ENCODE peak calls at places on chromosomes 11 and 22, in six cellular contexts. I is heart right ventricle, X is H9, L is WTC11, K is A549, Z is tibial artery. D is an unnamed sample.

GRCh38 chr11:36577373-36577772 is 9.6 kb downstream of the RAG1 start:
- DNase-seq in I (no peak), X (no peak), L (no peak), K (no peak), Z (no peak), D (no peak)

GRCh38 chr11:77820565-77821348 is at the start of the genes AAMDC and RSF1:
- DNase-seq in I (peak), X (peak), L (peak), K (peak), Z (peak), D (peak)

GRCh38 chr11:27328602-27329001 is 34.4 kb downstream of the CCDC34 start:
- DNase-seq in I (no peak), X (peak), L (peak), K (no peak), Z (no peak), D (no peak)

GRCh38 chr11:126949066-126949945 is 51.3 kb downstream of the KIRREL3 start:
- DNase-seq in I (no peak), X (no peak), L (no peak), K (no peak), Z (no peak), D (no peak)

GRCh38 chr22:42747701-42748513 is 27.2 kb upstream of the A4GALT start:
- DNase-seq in I (no peak), X (no peak), L (no peak), K (no peak), Z (no peak), D (no peak)

GRCh38 chr11:17476317-17477083 is at the start of gene ABCC8:
- DNase-seq in I (no peak), X (peak), L (peak), K (peak), Z (no peak), D (no peak)

GRCh38 chr11:116641561-116642045 is 131.2 kb downstream of the BUD13 start:
- DNase-seq in I (peak), X (peak), L (peak), K (peak), Z (no peak), D (peak)

GRCh38 chr11:19674420-19674819 is 38.2 kb upstream of the NAV2 start:
- DNase-seq in I (no peak), X (no peak), L (no peak), K (no peak), Z (no peak), D (peak)

GRCh38 chr11:126133902-126134301 is 71.2 kb upstream of the CDON start:
- DNase-seq in I (no peak), X (no peak), L (no peak), K (no peak), Z (no peak), D (no peak)

GRCh38 chr11:124071622-124071948 is 30.5 kb upstream of the OR10G7 start:
- DNase-seq in I (no peak), X (no peak), L (no peak), K (no peak), Z (no peak), D (no peak)
- TF ChIP-seq CTCF in I (no peak), X (peak), L (no peak), K (no peak), Z (no peak), D (no peak)

DNA sequence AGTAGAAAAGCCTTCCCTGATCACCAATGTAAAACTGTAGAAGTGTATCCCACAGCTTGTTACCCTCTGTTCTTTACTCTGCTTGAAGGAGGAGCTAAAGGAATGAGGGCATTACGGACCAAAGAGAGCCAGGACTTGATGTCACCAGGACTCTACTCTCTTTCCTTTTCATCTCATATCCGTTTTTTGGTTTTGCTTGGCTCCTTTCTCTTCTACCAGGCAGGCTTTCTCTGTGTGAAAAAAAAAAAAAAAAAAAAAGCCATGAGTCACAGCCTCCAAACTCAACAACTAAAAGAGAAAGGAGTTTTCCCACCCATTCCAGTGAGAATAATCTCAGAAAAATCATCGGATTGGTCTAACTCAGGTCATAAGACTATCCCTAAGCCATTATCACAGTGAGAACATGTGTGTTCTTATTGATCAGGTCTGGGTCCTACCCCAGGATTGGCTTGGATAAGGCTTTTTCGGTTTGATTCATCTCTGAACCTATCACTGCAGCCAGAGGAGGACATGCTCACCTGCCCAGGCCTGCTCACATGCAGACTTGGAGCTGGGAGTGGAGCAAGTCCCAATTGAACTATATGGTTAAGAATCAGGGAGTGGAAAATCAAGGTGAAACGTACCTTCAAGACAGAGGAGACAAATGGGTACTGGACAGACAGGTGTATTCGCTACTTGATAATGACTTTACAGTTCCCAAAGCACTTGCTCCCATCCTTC is 19.4 kb upstream of the LRRC55 start:
- DNase-seq in I (no peak), X (no peak), L (no peak), K (no peak), Z (no peak), D (no peak)
- TF ChIP-seq CTCF in I (no peak), X (no peak), L (no peak), K (no peak), Z (no peak), D (no peak)

GRCh38 chr22:37778370-37779009 is 29.2 kb upstream of the GCAT start:
- DNase-seq in I (no peak), X (no peak), L (no peak), K (no peak), Z (no peak), D (no peak)

GRCh38 chr22:37777122-37777687 is 30.5 kb upstream of the GCAT start:
- DNase-seq in I (peak), X (no peak), L (no peak), K (no peak), Z (peak), D (peak)

GRCh38 chr22:37782340-37783168 is 25.2 kb upstream of the GCAT start:
- DNase-seq in I (no peak), X (no peak), L (no peak), K (no peak), Z (no peak), D (no peak)

GRCh38 chr22:37784829-37785495 is 22.8 kb upstream of the GCAT start:
- DNase-seq in I (no peak), X (peak), L (no peak), K (no peak), Z (no peak), D (peak)

GRCh38 chr22:37781434-37782059 is 26.2 kb upstream of the GCAT start:
- DNase-seq in I (no peak), X (peak), L (peak), K (peak), Z (no peak), D (no peak)
- TF ChIP-seq CTCF in I (peak), X (peak), L (no peak), K (peak), Z (no peak), D (no peak)

GRCh38 chr11:73393479-73394415 is 17.5 kb downstream of the RELT start:
- DNase-seq in I (peak), X (peak), L (peak), K (peak), Z (peak), D (peak)
- TF ChIP-seq CTCF in I (peak), X (peak), L (peak), K (peak), Z (peak), D (peak)

DNA sequence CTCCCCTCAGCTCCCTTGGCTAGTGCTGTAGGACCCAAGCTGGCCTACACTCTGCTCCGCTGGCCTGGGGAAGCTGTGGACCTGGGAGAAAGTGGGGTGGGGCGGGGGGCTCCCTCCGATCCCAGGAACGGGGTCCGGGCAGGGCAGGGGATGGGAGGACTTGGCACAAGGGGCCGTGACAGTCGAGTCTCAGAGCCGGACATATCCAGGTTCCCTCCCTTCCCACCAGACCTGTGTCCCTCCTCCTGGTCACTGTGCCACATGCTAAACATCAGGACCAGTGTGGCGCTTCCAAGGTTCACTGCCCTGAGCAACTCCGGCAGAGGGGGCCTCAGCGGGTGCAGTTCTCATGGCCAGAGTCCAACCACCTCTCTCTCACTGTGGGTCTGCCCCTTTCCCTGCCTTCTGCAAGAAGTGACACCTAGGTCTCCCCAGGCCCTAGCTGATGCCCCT is 2.0 kb downstream of the DUSP8 start:
- DNase-seq in I (no peak), X (peak), L (no peak), K (no peak), Z (no peak), D (no peak)
- TF ChIP-seq CTCF in I (no peak), X (no peak), L (no peak), K (no peak), Z (no peak), D (no peak)

DNA sequence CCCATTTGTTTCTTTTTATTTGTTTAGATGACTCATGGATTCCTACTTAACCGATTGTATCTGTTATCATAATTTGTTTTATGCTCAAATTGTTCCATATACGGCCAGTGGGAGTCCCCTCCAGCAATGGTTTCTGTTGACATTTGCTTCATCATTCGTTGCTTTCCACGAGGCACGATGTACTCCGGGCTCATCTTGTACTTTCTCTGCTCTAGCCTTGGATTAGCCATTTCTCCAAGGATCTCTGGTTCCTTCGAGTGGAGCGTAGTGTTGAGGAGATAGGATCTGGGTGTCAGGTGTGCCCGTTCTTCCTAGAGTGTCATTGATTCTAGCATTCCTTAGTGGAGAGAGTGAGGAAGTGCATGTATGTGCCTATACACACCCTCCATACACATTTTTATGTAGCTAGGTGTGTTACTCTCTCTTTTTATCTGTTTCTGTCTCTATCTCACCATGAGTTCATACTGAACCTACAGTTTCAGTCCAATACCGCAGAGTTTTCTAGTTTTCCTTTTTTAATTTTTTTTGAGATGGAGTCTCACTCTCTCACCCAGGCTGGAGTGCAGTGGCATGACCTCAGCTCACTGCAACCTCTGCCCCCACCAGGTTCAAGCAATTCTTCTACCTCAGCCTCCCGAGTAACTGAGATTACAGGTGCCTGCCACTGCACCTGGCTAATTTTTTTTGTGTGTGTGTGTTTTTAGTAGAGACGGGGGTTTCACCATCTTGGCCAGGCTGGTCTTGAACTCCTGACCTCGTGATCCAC is 31.4 kb downstream of the TECTA start:
- DNase-seq in I (no peak), X (no peak), L (no peak), K (peak), Z (no peak), D (no peak)
- TF ChIP-seq CTCF in I (no peak), X (no peak), L (no peak), K (no peak), Z (no peak), D (no peak)

GRCh38 chr22:25282671-25283561 is 63.5 kb downstream of the CRYBB2 start:
- DNase-seq in I (no peak), X (peak), L (peak), K (no peak), Z (no peak), D (no peak)
- TF ChIP-seq CTCF in I (no peak), X (peak), L (no peak), K (no peak), Z (no peak), D (no peak)

GRCh38 chr11:118233377-118233776 is 8.6 kb upstream of the JAML start:
- DNase-seq in I (no peak), X (no peak), L (no peak), K (no peak), Z (no peak), D (no peak)
- TF ChIP-seq CTCF in I (no peak), X (no peak), L (no peak), K (no peak), Z (no peak), D (no peak)